ENCODE peak calls at places on chromosomes 6 and 20, in five cellular contexts. J is foreskin fibroblast, P is kidney epithelial cell, K is NCI-H1105, R is MV-4-11. N is an unnamed sample.

GRCh38 chr6:75382634-75382900 is 98.0 kb upstream of the TMEM30A start:
- DNase-seq in J (no peak), P (no peak), K (no peak), R (no peak), N (no peak)

GRCh38 chr6:35089935-35090505 is 51.1 kb downstream of the TCP11 start:
- DNase-seq in J (peak; percentile 67), P (no peak), K (no peak), R (peak; percentile 6), N (peak; percentile 67)

GRCh38 chr20:56440346-56441007 is 27.9 kb upstream of the RTF2 start:
- DNase-seq in J (no peak), P (no peak), K (no peak), R (no peak), N (no peak)

GRCh38 chr6:28969129-28969528 is 36.0 kb downstream of the ZNF311 start:
- DNase-seq in J (no peak), P (no peak), K (no peak), R (no peak), N (no peak)

GRCh38 chr20:62043131-62043914 is 22.4 kb downstream of the TAF4 start:
- DNase-seq in J (peak; percentile 21), P (no peak), K (no peak), R (peak; percentile 24), N (no peak)

GRCh38 chr6:24919404-24919892 is 16.3 kb downstream of the RIPOR2 start:
- DNase-seq in J (no peak), P (no peak), K (peak; percentile 69), R (no peak), N (no peak)

GRCh38 chr6:90500458-90500857 is 86.4 kb downstream of the MAP3K7 start:
- DNase-seq in J (no peak), P (no peak), K (no peak), R (no peak), N (no peak)

GRCh38 chr20:49385471-49385870 is 97.0 kb downstream of the KCNB1 start:
- DNase-seq in J (peak; percentile 24), P (no peak), K (peak; percentile 4), R (peak; percentile 24), N (peak; percentile 35)

GRCh38 chr6:87029711-87030314 is 65.1 kb downstream of the CGA start:
- DNase-seq in J (peak; percentile 46), P (peak; percentile 4), K (peak; percentile 17), R (peak; percentile 9), N (peak; percentile 46)

GRCh38 chr6:147001621-147002020 is 202.6 kb upstream of the STXBP5 start:
- DNase-seq in J (peak; percentile 36), P (no peak), K (no peak), R (no peak), N (peak; percentile 19)

GRCh38 chr6:149586149-149586548 is 20.0 kb downstream of the GINM1 start:
- DNase-seq in J (no peak), P (no peak), K (no peak), R (no peak), N (no peak)

GRCh38 chr20:1879934-1880333 is 15.3 kb upstream of the SIRPA start:
- DNase-seq in J (peak; percentile 9), P (no peak), K (no peak), R (no peak), N (no peak)

GRCh38 chr6:11434565-11435326 is 102.8 kb upstream of the TMEM170B start:
- DNase-seq in J (peak; percentile 70), P (no peak), K (no peak), R (peak; percentile 46), N (peak; percentile 50)

GRCh38 chr6:150221152-150221551 is 78.3 kb downstream of the PPP1R14C start:
- DNase-seq in J (no peak), P (no peak), K (no peak), R (no peak), N (no peak)

GRCh38 chr6:105136433-105137350 is 43.1 kb downstream of the POPDC3 start:
- DNase-seq in J (peak; percentile 30), P (no peak), K (peak; percentile 58), R (peak; percentile 79), N (peak; percentile 85)

N was measured in AG08395.